ENCODE peak calls at places on chromosome 1, in five cellular contexts. I is heart left ventricle, R is suprapubic skin, P is IMR-90, U is stomach. L is an unnamed sample. For H3K4me1, the result is how much of the 10 kb centered on the place peaks cover.

GRCh38 chr1:56671085-56671484 is 26.0 kb downstream of the PRKAA2 start:
- DNase-seq in I (no peak), R (no peak), P (no peak), U (no peak), L (no peak)

GRCh38 chr1:12553963-12554362 is 64.0 kb downstream of the DHRS3 start:
- DNase-seq in I (no peak), R (peak), P (no peak), U (no peak), L (no peak)

GRCh38 chr1:44650159-44650831 is 24.0 kb downstream of the TMEM53 start:
- DNase-seq in I (peak), R (no peak), P (no peak), U (no peak), L (no peak)

GRCh38 chr1:173507847-173508209 is 30.7 kb downstream of the PRDX6 start:
- DNase-seq in I (no peak), R (no peak), P (no peak), U (no peak), L (no peak)

GRCh38 chr1:69569281-69569970 is 1.7 kb downstream of the LRRC7 start:
- DNase-seq in I (no peak), R (no peak), P (no peak), U (no peak), L (no peak)

GRCh38 chr1:13794231-13795187 is 94.5 kb downstream of the PRDM2 start:
- DNase-seq in I (no peak), R (no peak), P (no peak), U (no peak), L (no peak)

GRCh38 chr1:40264354-40264781 is 6.3 kb downstream of the ZMPSTE24 start:
- DNase-seq in I (no peak), R (no peak), P (peak), U (no peak), L (no peak)

GRCh38 chr1:165874643-165875042 is 47.2 kb downstream of the UCK2 start:
- DNase-seq in I (no peak), R (no peak), P (no peak), U (no peak), L (no peak)

DNA sequence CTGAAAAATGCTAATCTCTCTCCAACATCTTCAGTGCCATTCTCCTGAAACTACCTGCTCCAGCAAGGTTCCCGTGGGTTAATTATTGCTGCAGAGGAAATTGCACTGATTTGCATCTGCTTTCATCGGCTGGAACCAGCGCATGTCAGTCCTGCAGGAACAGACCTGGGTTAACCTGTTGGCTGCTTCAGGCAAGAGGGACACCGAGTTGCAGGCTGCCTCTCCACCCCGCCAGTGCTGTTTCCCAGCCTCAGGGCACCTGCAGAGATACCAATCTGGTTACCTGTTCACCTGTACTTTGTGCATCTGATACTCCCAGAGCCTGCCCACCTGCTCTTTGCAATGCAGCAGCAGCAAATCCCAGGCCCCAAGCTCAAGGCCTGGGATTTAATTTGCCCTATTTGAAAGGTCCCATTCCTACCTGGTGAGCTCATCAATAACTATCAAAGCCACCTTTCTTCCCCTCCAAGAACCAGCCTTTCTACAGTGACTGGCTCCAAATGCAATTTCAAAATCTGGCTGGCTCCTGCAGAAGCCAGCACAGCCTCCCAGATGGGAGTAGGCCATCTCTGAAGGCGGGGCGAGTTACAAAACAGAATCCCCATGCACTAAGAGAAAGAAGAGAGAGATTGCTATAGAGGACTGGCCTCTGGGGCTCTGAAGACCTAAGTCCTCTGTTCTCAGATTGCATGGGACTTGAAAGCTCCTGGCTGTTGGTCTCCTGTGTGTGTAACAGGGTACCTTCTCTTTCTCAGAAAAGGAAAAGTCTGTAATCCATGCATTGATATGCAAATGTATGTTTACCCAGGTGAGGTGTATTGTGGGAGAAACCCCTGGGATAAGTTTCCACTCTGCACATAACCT is 67.8 kb downstream of the TOMM20 start:
- DNase-seq in I (no peak), R (no peak), P (no peak), U (peak), L (no peak)
- TF ChIP-seq POLR2A in I (no peak), R (no peak), P (no peak), U (no peak), L (no peak)

GRCh38 chr1:19476440-19477190 is 8.7 kb downstream of the CAPZB start:
- DNase-seq in I (no peak), R (no peak), P (peak), U (no peak), L (no peak)

GRCh38 chr1:19480282-19480681 is 5.1 kb downstream of the CAPZB start:
- DNase-seq in I (no peak), R (no peak), P (no peak), U (no peak), L (no peak)

GRCh38 chr1:19479351-19480120 is 5.8 kb downstream of the CAPZB start:
- DNase-seq in I (no peak), R (no peak), P (no peak), U (no peak), L (no peak)

GRCh38 chr1:19478241-19478780 is 7.0 kb downstream of the CAPZB start:
- DNase-seq in I (no peak), R (no peak), P (no peak), U (no peak), L (no peak)

DNA sequence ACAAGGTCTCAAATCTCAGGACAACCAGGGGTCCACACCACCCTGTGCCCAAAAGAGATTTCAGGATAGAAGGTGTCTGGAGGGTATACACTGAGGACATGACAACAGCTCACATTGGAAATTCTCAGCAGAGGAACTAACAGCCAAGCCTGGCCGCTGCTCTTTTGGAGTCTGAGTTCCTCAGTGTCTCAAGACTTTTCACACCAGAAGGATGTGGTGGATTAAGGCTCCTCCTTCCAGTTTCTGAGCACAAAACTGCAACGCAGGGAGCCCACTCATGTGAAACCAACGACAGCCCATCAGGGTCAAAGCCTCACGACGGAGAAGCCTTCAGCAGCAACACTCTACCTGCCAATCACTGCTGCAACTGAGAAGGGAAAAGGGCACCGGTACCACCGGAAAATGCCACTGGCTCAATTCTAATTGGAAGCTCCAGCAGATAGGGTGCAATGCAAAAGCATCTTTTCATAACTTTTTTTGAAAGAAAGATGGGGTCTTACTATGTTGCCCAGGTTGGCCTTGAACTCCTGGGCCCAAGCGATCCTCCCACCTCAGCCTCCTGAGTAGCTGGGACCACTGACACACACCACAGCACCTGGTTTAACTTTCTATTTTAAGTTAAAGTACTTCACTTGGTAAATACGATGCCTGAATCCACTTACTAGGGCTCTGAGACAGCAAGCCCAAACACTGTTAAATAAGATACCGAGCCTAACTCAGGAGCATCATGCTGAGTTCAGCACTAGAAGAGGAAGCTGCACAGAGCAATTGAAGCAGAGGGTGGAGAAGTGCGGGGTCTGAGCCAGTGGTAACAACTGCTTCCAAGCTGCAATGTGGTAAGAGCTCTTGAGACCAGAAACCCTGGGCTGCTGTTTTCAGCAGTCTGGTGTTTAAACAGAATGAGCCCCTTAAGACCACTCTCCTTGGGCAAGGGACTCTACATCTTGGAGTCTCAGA is 7.8 kb downstream of the CAPZB start:
- DNase-seq in I (peak), R (no peak), P (no peak), U (no peak), L (no peak)
- H3K4me1 ChIP-seq in I (half or more), R (half or more), P (under half), U (half or more), L (under half)

GRCh38 chr1:185733818-185734709 is at the start of gene HMCN1:
- DNase-seq in I (peak), R (peak), P (peak), U (peak), L (peak)
- TF ChIP-seq POLR2A in I (peak), R (no peak), P (peak), U (no peak), L (no peak)

DNA sequence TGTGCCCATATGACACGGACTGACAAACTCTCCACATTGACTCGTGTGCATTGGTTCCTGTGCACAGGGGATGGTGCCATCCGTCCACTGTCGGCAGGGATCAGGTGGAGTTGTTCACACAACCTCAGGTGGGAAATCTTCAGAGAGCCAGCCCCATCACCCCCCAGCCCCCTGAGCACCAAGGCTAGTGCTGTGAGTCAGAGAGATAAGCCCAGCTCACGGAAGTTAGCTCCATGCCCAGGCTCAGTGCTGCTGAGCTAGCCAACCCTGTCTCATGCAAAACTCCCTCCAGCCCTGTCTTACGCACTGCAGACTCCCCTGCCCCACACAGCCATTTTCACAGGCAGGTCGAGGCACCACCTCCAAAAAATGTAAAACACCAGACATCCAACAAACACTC is 139.0 kb upstream of the NGF start:
- DNase-seq in I (no peak), R (no peak), P (no peak), U (no peak), L (no peak)
- H3K4me1 ChIP-seq in I (under half), R (under half), P (under half), U (under half), L (under half)

GRCh38 chr1:1349256-1350012 is at the start of gene DVL1:
- DNase-seq in I (peak), R (no peak), P (peak), U (peak), L (peak)
- TF ChIP-seq POLR2A in I (peak), R (no peak), P (no peak), U (no peak), L (peak)

GRCh38 chr1:225480825-225481434 is 53.1 kb upstream of the LBR start:
- DNase-seq in I (no peak), R (no peak), P (no peak), U (peak), L (peak)
- H3K4me1 ChIP-seq in I (under half), R (under half), P (under half), U (under half), L (under half)

GRCh38 chr1:7343917-7344316 is 427.2 kb upstream of the VAMP3 start:
- DNase-seq in I (no peak), R (no peak), P (no peak), U (no peak), L (no peak)

GRCh38 chr1:7345516-7345915 is 425.6 kb upstream of the VAMP3 start:
- DNase-seq in I (no peak), R (no peak), P (no peak), U (no peak), L (no peak)

GRCh38 chr1:7346600-7347570 is 424.2 kb upstream of the VAMP3 start:
- DNase-seq in I (no peak), R (no peak), P (no peak), U (no peak), L (no peak)

GRCh38 chr1:7348073-7348472 is 423.0 kb upstream of the VAMP3 start:
- DNase-seq in I (no peak), R (no peak), P (no peak), U (no peak), L (no peak)

DNA sequence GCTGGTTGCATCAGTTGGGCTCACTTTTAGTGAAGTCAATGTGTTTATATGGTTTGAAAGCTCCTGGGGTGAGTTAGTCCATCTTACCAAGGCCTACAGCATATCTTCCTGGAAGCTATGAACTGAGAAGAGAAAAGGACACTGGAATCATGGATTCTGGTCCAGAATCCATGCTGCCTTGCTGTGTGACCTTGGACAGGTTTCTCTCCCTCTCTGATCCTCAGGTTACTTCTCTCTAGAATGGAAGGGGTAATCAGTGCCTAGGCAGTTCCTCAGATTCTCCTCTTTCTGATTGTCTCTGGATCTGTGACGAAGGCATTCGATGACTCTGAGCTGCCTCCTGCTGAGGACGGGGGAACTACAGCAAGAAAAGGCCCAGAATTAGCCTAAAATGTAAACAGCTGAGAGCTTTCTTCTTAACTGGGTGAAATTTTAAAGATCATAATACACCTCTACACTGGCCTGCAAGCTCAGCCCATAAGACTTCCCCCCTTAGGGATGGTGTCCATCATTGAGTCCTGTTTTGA is 425.0 kb upstream of the VAMP3 start:
- DNase-seq in I (no peak), R (no peak), P (no peak), U (no peak), L (no peak)
- TF ChIP-seq POLR2A in I (no peak), R (no peak), P (no peak), U (no peak), L (no peak)